ENCODE peak calls at places on chromosomes 5 and 9, in eight cellular contexts. O is BE2C, I is H1, N is GM06990, T is hepatocyte, S is Panc1, J is uterus, K is endothelial cell. X is an unnamed sample.

GRCh38 chr9:29822458-29822857 is 2249.2 kb upstream of the C9orf72 start:
- DNase-seq in O (no peak), I (no peak), N (no peak), T (no peak), S (no peak), J (no peak), K (no peak), X (no peak)

GRCh38 chr5:9507974-9508373 is 37.9 kb downstream of the SEMA5A start:
- DNase-seq in O (no peak), I (no peak), N (no peak), T (peak), S (no peak), J (no peak), K (no peak), X (no peak)

GRCh38 chr9:87613265-87614111 is 112.4 kb upstream of the CTSL start:
- DNase-seq in O (no peak), I (no peak), N (peak), T (no peak), S (no peak), J (no peak), K (no peak), X (no peak)

GRCh38 chr5:39151731-39152130 is 67.6 kb downstream of the FYB1 start:
- DNase-seq in O (no peak), I (no peak), N (no peak), T (no peak), S (no peak), J (no peak), K (no peak), X (no peak)

GRCh38 chr9:87387351-87388055 is 110.2 kb upstream of the DAPK1 start:
- DNase-seq in O (no peak), I (no peak), N (no peak), T (no peak), S (no peak), J (no peak), K (no peak), X (no peak)

GRCh38 chr5:14272548-14273205 is 129.5 kb downstream of the TRIO start:
- DNase-seq in O (no peak), I (no peak), N (no peak), T (no peak), S (no peak), J (no peak), K (no peak), X (no peak)

GRCh38 chr5:17802256-17802655 is 168.0 kb downstream of the TAF11L14 start:
- DNase-seq in O (no peak), I (no peak), N (no peak), T (no peak), S (no peak), J (no peak), K (no peak), X (no peak)

GRCh38 chr9:78167356-78167755 is 68.5 kb upstream of the CEP78 start:
- DNase-seq in O (no peak), I (no peak), N (no peak), T (peak), S (no peak), J (no peak), K (no peak), X (no peak)

GRCh38 chr9:68619636-68620035 is 79.0 kb upstream of the TMEM252 start:
- DNase-seq in O (no peak), I (no peak), N (no peak), T (no peak), S (no peak), J (no peak), K (no peak), X (no peak)

GRCh38 chr5:133453084-133453765 is 159.1 kb downstream of the FSTL4 start:
- DNase-seq in O (no peak), I (no peak), N (no peak), T (no peak), S (no peak), J (no peak), K (no peak), X (no peak)

GRCh38 chr5:145825751-145826180 is 9.4 kb downstream of the PRELID2 start:
- DNase-seq in O (peak), I (no peak), N (no peak), T (peak), S (no peak), J (no peak), K (peak), X (no peak)

GRCh38 chr5:23996525-23996924 is 489.1 kb downstream of the PRDM9 start:
- DNase-seq in O (no peak), I (no peak), N (no peak), T (no peak), S (no peak), J (no peak), K (no peak), X (no peak)

GRCh38 chr5:23991406-23991805 is 484.0 kb downstream of the PRDM9 start:
- DNase-seq in O (no peak), I (no peak), N (no peak), T (no peak), S (no peak), J (no peak), K (no peak), X (no peak)

GRCh38 chr5:23994581-23995370 is 487.4 kb downstream of the PRDM9 start:
- DNase-seq in O (no peak), I (no peak), N (no peak), T (no peak), S (no peak), J (no peak), K (no peak), X (no peak)
- TF ChIP-seq CTCF in O (peak), I (peak), N (no peak), T (peak), S (peak), J (no peak), K (peak), X (peak)

DNA sequence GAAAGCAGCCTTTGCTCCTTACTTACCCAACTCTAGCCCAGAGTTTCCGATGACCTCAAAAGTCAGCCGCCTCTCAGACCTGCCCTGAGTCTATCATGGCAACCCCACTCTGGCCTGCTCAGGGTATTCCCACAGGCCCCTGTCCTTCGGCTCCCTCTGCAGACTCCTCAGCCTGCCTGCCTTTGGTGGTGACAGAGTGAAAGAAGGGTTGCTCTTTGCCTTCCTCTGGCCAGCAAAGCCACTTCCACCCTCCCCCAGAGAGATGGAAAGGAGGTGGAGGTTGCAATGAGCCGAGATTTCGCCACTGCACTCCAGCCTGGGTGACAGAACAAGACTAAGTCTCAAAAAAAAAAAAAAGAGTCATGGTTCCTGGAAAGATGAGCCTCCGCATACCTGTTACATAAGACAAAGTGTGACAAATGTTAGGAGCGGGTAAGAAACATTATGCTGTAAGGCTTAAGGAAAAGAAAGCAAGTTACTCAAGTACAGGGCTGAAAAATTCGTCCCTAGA is 2.3 kb upstream of the SMIM33 start:
- DNase-seq in O (no peak), I (no peak), N (no peak), T (no peak), S (no peak), J (no peak), K (no peak), X (no peak)
- TF ChIP-seq CTCF in O (no peak), I (peak), N (no peak), T (no peak), S (no peak), J (no peak), K (no peak), X (no peak)

GRCh38 chr9:15513335-15513734 is 2.6 kb upstream of the PSIP1 start:
- DNase-seq in O (peak), I (peak), N (no peak), T (no peak), S (no peak), J (no peak), K (no peak), X (peak)
- TF ChIP-seq CTCF in O (peak), I (peak), N (peak), T (no peak), S (no peak), J (no peak), K (no peak), X (no peak)

GRCh38 chr5:139695183-139695573 is 47.0 kb downstream of the CXXC5 start:
- DNase-seq in O (no peak), I (no peak), N (no peak), T (no peak), S (no peak), J (no peak), K (no peak), X (no peak)

GRCh38 chr5:139696167-139696893 is 48.2 kb downstream of the CXXC5 start:
- DNase-seq in O (no peak), I (no peak), N (no peak), T (no peak), S (no peak), J (no peak), K (no peak), X (no peak)

GRCh38 chr5:139699352-139699751 is 51.2 kb downstream of the CXXC5 start:
- DNase-seq in O (no peak), I (no peak), N (no peak), T (no peak), S (no peak), J (no peak), K (no peak), X (no peak)

GRCh38 chr5:139698461-139699146 is 50.5 kb downstream of the CXXC5 start:
- DNase-seq in O (peak), I (peak), N (no peak), T (peak), S (no peak), J (peak), K (peak), X (peak)

GRCh38 chr5:139696894-139697658 is 48.9 kb downstream of the CXXC5 start:
- DNase-seq in O (peak), I (no peak), N (peak), T (peak), S (no peak), J (peak), K (peak), X (no peak)
- TF ChIP-seq CTCF in O (no peak), I (no peak), N (no peak), T (no peak), S (no peak), J (peak), K (no peak), X (no peak)

GRCh38 chr9:101737705-101738565 is 512 bp downstream of the GRIN3A start:
- DNase-seq in O (peak), I (peak), N (no peak), T (peak), S (no peak), J (no peak), K (peak), X (peak)

GRCh38 chr9:101739311-101739710 is 864 bp upstream of the GRIN3A start:
- DNase-seq in O (no peak), I (no peak), N (no peak), T (no peak), S (no peak), J (no peak), K (no peak), X (no peak)

GRCh38 chr9:101736723-101737122 is 1.7 kb downstream of the GRIN3A start:
- DNase-seq in O (no peak), I (peak), N (no peak), T (peak), S (no peak), J (no peak), K (peak), X (no peak)

GRCh38 chr9:101737165-101737704 is 1.2 kb downstream of the GRIN3A start:
- DNase-seq in O (no peak), I (peak), N (no peak), T (no peak), S (no peak), J (no peak), K (no peak), X (no peak)

GRCh38 chr9:101738566-101739183 is at the start of gene GRIN3A:
- DNase-seq in O (peak), I (no peak), N (no peak), T (peak), S (no peak), J (no peak), K (peak), X (peak)
- TF ChIP-seq CTCF in O (peak), I (peak), N (no peak), T (peak), S (peak), J (no peak), K (no peak), X (no peak)

GRCh38 chr5:107067391-107067790 is 603.3 kb downstream of the EFNA5 start:
- DNase-seq in O (no peak), I (no peak), N (no peak), T (no peak), S (no peak), J (no peak), K (no peak), X (no peak)
- TF ChIP-seq CTCF in O (no peak), I (peak), N (no peak), T (no peak), S (no peak), J (no peak), K (no peak), X (no peak)

GRCh38 chr5:41636605-41637004 is 126.2 kb upstream of the PLCXD3 start:
- DNase-seq in O (peak), I (peak), N (no peak), T (peak), S (no peak), J (no peak), K (peak), X (peak)
- TF ChIP-seq CTCF in O (peak), I (peak), N (peak), T (peak), S (peak), J (no peak), K (peak), X (peak)

DNA sequence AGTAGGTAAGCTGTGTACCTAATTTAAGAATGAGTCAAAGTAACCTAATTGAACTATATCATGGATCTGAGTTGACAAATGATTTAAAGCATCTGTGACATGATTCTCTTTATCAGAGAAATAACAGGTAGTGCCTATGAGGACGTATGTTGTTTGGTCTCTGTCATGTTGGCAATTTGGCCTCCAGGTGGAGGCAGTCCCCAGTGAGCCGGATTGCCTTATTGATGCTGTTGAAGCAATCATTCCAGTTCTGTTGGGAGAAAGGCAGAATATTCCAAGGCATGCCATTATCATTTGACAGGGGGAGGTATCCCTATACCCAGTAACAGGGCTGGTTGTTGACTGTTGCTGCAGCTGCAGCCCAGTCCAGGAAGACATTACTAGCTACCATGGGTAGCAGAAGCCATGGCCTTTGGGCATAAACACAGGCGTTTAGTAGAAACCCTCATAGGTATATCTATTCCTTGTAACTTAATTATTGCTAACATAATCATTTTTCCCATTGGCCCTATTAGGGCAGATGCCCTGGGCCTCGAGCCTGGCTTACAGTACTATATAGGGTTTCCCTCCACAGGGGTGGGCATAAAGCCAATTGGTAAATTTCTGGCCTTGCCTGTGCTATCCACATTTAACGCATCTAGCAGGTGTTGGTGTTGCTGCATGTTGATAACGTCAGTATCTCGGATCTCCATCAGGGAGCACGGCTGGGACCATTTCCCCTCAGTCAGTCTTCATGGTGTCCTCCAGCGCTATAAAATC is 12.2 kb upstream of the SLC22A4 start:
- DNase-seq in O (peak), I (peak), N (no peak), T (no peak), S (no peak), J (no peak), K (no peak), X (no peak)
- TF ChIP-seq CTCF in O (peak), I (no peak), N (no peak), T (no peak), S (peak), J (no peak), K (no peak), X (no peak)